ENCODE peak calls at places on chromosomes 11 and 22, in six cellular contexts. One of them, this sample, is unnamed.

GRCh38 chr11:19577849-19578619 is 134.6 kb upstream of the NAV2 start:
- DNase-seq in nucleus accumbens: peak
- DNase-seq in stimulated activated CD8-positive, alpha-beta memory T cell treated with anti-CD3 and anti-CD28 coated beads, Interleukin-12 subunit alpha, Interleukin-12 subunit beta, amount 100 ng/mL, for 4 hours: no peak
- DNase-seq in activated T-cell treated with anti-CD3 and anti-CD28 coated beads for 1 hour: no peak
- DNase-seq in ureter: peak
- DNase-seq in fibroblast of mammary gland: peak
- DNase-seq in this sample: no peak

GRCh38 chr11:85725510-85726258 is 39.7 kb upstream of the CCDC89 start:
- DNase-seq in nucleus accumbens: no peak
- DNase-seq in stimulated activated CD8-positive, alpha-beta memory T cell treated with anti-CD3 and anti-CD28 coated beads, Interleukin-12 subunit alpha, Interleukin-12 subunit beta, amount 100 ng/mL, for 4 hours: no peak
- DNase-seq in activated T-cell treated with anti-CD3 and anti-CD28 coated beads for 1 hour: no peak
- DNase-seq in ureter: no peak
- DNase-seq in fibroblast of mammary gland: peak
- DNase-seq in this sample: no peak

GRCh38 chr22:21860640-21861039 is 6.8 kb downstream of the MAPK1 start:
- DNase-seq in nucleus accumbens: no peak
- DNase-seq in stimulated activated CD8-positive, alpha-beta memory T cell treated with anti-CD3 and anti-CD28 coated beads, Interleukin-12 subunit alpha, Interleukin-12 subunit beta, amount 100 ng/mL, for 4 hours: no peak
- DNase-seq in activated T-cell treated with anti-CD3 and anti-CD28 coated beads for 1 hour: no peak
- DNase-seq in ureter: no peak
- DNase-seq in fibroblast of mammary gland: no peak
- DNase-seq in this sample: no peak

GRCh38 chr11:97856666-97857065 is 1164.1 kb upstream of the CNTN5 start:
- DNase-seq in nucleus accumbens: no peak
- DNase-seq in stimulated activated CD8-positive, alpha-beta memory T cell treated with anti-CD3 and anti-CD28 coated beads, Interleukin-12 subunit alpha, Interleukin-12 subunit beta, amount 100 ng/mL, for 4 hours: no peak
- DNase-seq in activated T-cell treated with anti-CD3 and anti-CD28 coated beads for 1 hour: no peak
- DNase-seq in ureter: no peak
- DNase-seq in fibroblast of mammary gland: no peak
- DNase-seq in this sample: no peak

GRCh38 chr11:69510471-69511357 is 29.3 kb downstream of the LINC01488 start:
- DNase-seq in nucleus accumbens: no peak
- DNase-seq in stimulated activated CD8-positive, alpha-beta memory T cell treated with anti-CD3 and anti-CD28 coated beads, Interleukin-12 subunit alpha, Interleukin-12 subunit beta, amount 100 ng/mL, for 4 hours: no peak
- DNase-seq in activated T-cell treated with anti-CD3 and anti-CD28 coated beads for 1 hour: no peak
- DNase-seq in ureter: no peak
- DNase-seq in fibroblast of mammary gland: peak
- DNase-seq in this sample: no peak

GRCh38 chr11:44621140-44621681 is 55.7 kb downstream of the CD82 start:
- DNase-seq in nucleus accumbens: peak
- DNase-seq in stimulated activated CD8-positive, alpha-beta memory T cell treated with anti-CD3 and anti-CD28 coated beads, Interleukin-12 subunit alpha, Interleukin-12 subunit beta, amount 100 ng/mL, for 4 hours: no peak
- DNase-seq in activated T-cell treated with anti-CD3 and anti-CD28 coated beads for 1 hour: peak
- DNase-seq in ureter: peak
- DNase-seq in fibroblast of mammary gland: peak
- DNase-seq in this sample: peak

GRCh38 chr11:134151083-134151747 is 72.6 kb downstream of the NCAPD3 start:
- DNase-seq in nucleus accumbens: no peak
- DNase-seq in stimulated activated CD8-positive, alpha-beta memory T cell treated with anti-CD3 and anti-CD28 coated beads, Interleukin-12 subunit alpha, Interleukin-12 subunit beta, amount 100 ng/mL, for 4 hours: no peak
- DNase-seq in activated T-cell treated with anti-CD3 and anti-CD28 coated beads for 1 hour: no peak
- DNase-seq in ureter: no peak
- DNase-seq in fibroblast of mammary gland: no peak
- DNase-seq in this sample: no peak

GRCh38 chr11:7450836-7451235 is 34.5 kb upstream of the OLFML1 start:
- DNase-seq in nucleus accumbens: no peak
- DNase-seq in stimulated activated CD8-positive, alpha-beta memory T cell treated with anti-CD3 and anti-CD28 coated beads, Interleukin-12 subunit alpha, Interleukin-12 subunit beta, amount 100 ng/mL, for 4 hours: no peak
- DNase-seq in activated T-cell treated with anti-CD3 and anti-CD28 coated beads for 1 hour: no peak
- DNase-seq in ureter: no peak
- DNase-seq in fibroblast of mammary gland: no peak
- DNase-seq in this sample: no peak

GRCh38 chr11:11558826-11559225 is 63.0 kb downstream of the GALNT18 start:
- DNase-seq in nucleus accumbens: no peak
- DNase-seq in stimulated activated CD8-positive, alpha-beta memory T cell treated with anti-CD3 and anti-CD28 coated beads, Interleukin-12 subunit alpha, Interleukin-12 subunit beta, amount 100 ng/mL, for 4 hours: no peak
- DNase-seq in activated T-cell treated with anti-CD3 and anti-CD28 coated beads for 1 hour: no peak
- DNase-seq in ureter: no peak
- DNase-seq in fibroblast of mammary gland: no peak
- DNase-seq in this sample: no peak

GRCh38 chr11:64500176-64501013 is 90.6 kb upstream of the SLC22A12 start:
- DNase-seq in nucleus accumbens: no peak
- DNase-seq in stimulated activated CD8-positive, alpha-beta memory T cell treated with anti-CD3 and anti-CD28 coated beads, Interleukin-12 subunit alpha, Interleukin-12 subunit beta, amount 100 ng/mL, for 4 hours: no peak
- DNase-seq in activated T-cell treated with anti-CD3 and anti-CD28 coated beads for 1 hour: no peak
- DNase-seq in ureter: no peak
- DNase-seq in fibroblast of mammary gland: peak
- DNase-seq in this sample: no peak

GRCh38 chr11:45097721-45098493 is 48.5 kb upstream of the PRDM11 start:
- DNase-seq in nucleus accumbens: no peak
- DNase-seq in stimulated activated CD8-positive, alpha-beta memory T cell treated with anti-CD3 and anti-CD28 coated beads, Interleukin-12 subunit alpha, Interleukin-12 subunit beta, amount 100 ng/mL, for 4 hours: no peak
- DNase-seq in activated T-cell treated with anti-CD3 and anti-CD28 coated beads for 1 hour: no peak
- DNase-seq in ureter: no peak
- DNase-seq in fibroblast of mammary gland: peak
- DNase-seq in this sample: peak

GRCh38 chr11:119907934-119908760 is 179.1 kb upstream of the NECTIN1 start:
- DNase-seq in nucleus accumbens: no peak
- DNase-seq in stimulated activated CD8-positive, alpha-beta memory T cell treated with anti-CD3 and anti-CD28 coated beads, Interleukin-12 subunit alpha, Interleukin-12 subunit beta, amount 100 ng/mL, for 4 hours: no peak
- DNase-seq in activated T-cell treated with anti-CD3 and anti-CD28 coated beads for 1 hour: no peak
- DNase-seq in ureter: peak
- DNase-seq in fibroblast of mammary gland: no peak
- DNase-seq in this sample: no peak

GRCh38 chr11:84558085-84558905 is 1068.8 kb downstream of the DLG2 start:
- DNase-seq in nucleus accumbens: no peak
- DNase-seq in stimulated activated CD8-positive, alpha-beta memory T cell treated with anti-CD3 and anti-CD28 coated beads, Interleukin-12 subunit alpha, Interleukin-12 subunit beta, amount 100 ng/mL, for 4 hours: no peak
- DNase-seq in activated T-cell treated with anti-CD3 and anti-CD28 coated beads for 1 hour: no peak
- DNase-seq in ureter: no peak
- DNase-seq in fibroblast of mammary gland: peak
- DNase-seq in this sample: no peak

GRCh38 chr11:134230339-134230738 is 5.9 kb downstream of the VPS26B start:
- DNase-seq in nucleus accumbens: no peak
- DNase-seq in stimulated activated CD8-positive, alpha-beta memory T cell treated with anti-CD3 and anti-CD28 coated beads, Interleukin-12 subunit alpha, Interleukin-12 subunit beta, amount 100 ng/mL, for 4 hours: no peak
- DNase-seq in activated T-cell treated with anti-CD3 and anti-CD28 coated beads for 1 hour: no peak
- DNase-seq in ureter: no peak
- DNase-seq in fibroblast of mammary gland: no peak
- DNase-seq in this sample: no peak

GRCh38 chr22:37303821-37304274 is 21.5 kb downstream of the CYTH4 start:
- DNase-seq in nucleus accumbens: no peak
- DNase-seq in stimulated activated CD8-positive, alpha-beta memory T cell treated with anti-CD3 and anti-CD28 coated beads, Interleukin-12 subunit alpha, Interleukin-12 subunit beta, amount 100 ng/mL, for 4 hours: peak
- DNase-seq in activated T-cell treated with anti-CD3 and anti-CD28 coated beads for 1 hour: no peak
- DNase-seq in ureter: no peak
- DNase-seq in fibroblast of mammary gland: peak
- DNase-seq in this sample: no peak

GRCh38 chr22:29765905-29766631 is 739 bp downstream of the ZMAT5 start:
- DNase-seq in nucleus accumbens: no peak
- DNase-seq in stimulated activated CD8-positive, alpha-beta memory T cell treated with anti-CD3 and anti-CD28 coated beads, Interleukin-12 subunit alpha, Interleukin-12 subunit beta, amount 100 ng/mL, for 4 hours: peak
- DNase-seq in activated T-cell treated with anti-CD3 and anti-CD28 coated beads for 1 hour: peak
- DNase-seq in ureter: no peak
- DNase-seq in fibroblast of mammary gland: no peak
- DNase-seq in this sample: peak

GRCh38 chr22:27568265-27568664 is 233.3 kb downstream of the MN1 start:
- DNase-seq in nucleus accumbens: no peak
- DNase-seq in stimulated activated CD8-positive, alpha-beta memory T cell treated with anti-CD3 and anti-CD28 coated beads, Interleukin-12 subunit alpha, Interleukin-12 subunit beta, amount 100 ng/mL, for 4 hours: no peak
- DNase-seq in activated T-cell treated with anti-CD3 and anti-CD28 coated beads for 1 hour: no peak
- DNase-seq in ureter: no peak
- DNase-seq in fibroblast of mammary gland: no peak
- DNase-seq in this sample: no peak

GRCh38 chr11:9280655-9281301 is 15.6 kb upstream of the DENND5A start:
- DNase-seq in nucleus accumbens: no peak
- DNase-seq in stimulated activated CD8-positive, alpha-beta memory T cell treated with anti-CD3 and anti-CD28 coated beads, Interleukin-12 subunit alpha, Interleukin-12 subunit beta, amount 100 ng/mL, for 4 hours: peak
- DNase-seq in activated T-cell treated with anti-CD3 and anti-CD28 coated beads for 1 hour: peak
- DNase-seq in ureter: no peak
- DNase-seq in fibroblast of mammary gland: peak
- DNase-seq in this sample: peak

GRCh38 chr11:1152316-1153104 is 5.2 kb upstream of the MUC5AC start:
- DNase-seq in nucleus accumbens: no peak
- DNase-seq in stimulated activated CD8-positive, alpha-beta memory T cell treated with anti-CD3 and anti-CD28 coated beads, Interleukin-12 subunit alpha, Interleukin-12 subunit beta, amount 100 ng/mL, for 4 hours: no peak
- DNase-seq in activated T-cell treated with anti-CD3 and anti-CD28 coated beads for 1 hour: no peak
- DNase-seq in ureter: peak
- DNase-seq in fibroblast of mammary gland: no peak
- DNase-seq in this sample: no peak

GRCh38 chr11:112082729-112083128 is 3.8 kb downstream of the TIMM8B start:
- DNase-seq in nucleus accumbens: no peak
- DNase-seq in stimulated activated CD8-positive, alpha-beta memory T cell treated with anti-CD3 and anti-CD28 coated beads, Interleukin-12 subunit alpha, Interleukin-12 subunit beta, amount 100 ng/mL, for 4 hours: no peak
- DNase-seq in activated T-cell treated with anti-CD3 and anti-CD28 coated beads for 1 hour: no peak
- DNase-seq in ureter: no peak
- DNase-seq in fibroblast of mammary gland: peak
- DNase-seq in this sample: no peak

This sample was measured in T-helper 9 cell.